ENCODE peak calls at places on chromosomes 5 and 9, in five cellular contexts. One of them, this sample, is unnamed.

GRCh38 chr5:141208478-141208877 is at the start of gene PCDHB12:
- DNase-seq in NCI-H460: peak
- DNase-seq in astrocyte of the spinal cord: no peak
- DNase-seq in WTC11: peak
- DNase-seq in NCI-H2081: no peak
- DNase-seq in this sample: no peak

GRCh38 chr5:167973126-167973525 is 318.3 kb upstream of the WWC1 start:
- DNase-seq in NCI-H460: no peak
- DNase-seq in astrocyte of the spinal cord: no peak
- DNase-seq in NCI-H2081: no peak
- DNase-seq in WTC11: no peak
- DNase-seq in this sample: no peak

GRCh38 chr5:118450924-118451332 is 537.4 kb downstream of the DTWD2 start:
- DNase-seq in NCI-H2081: no peak
- DNase-seq in astrocyte of the spinal cord: no peak
- DNase-seq in WTC11: no peak
- DNase-seq in NCI-H460: no peak
- DNase-seq in this sample: no peak

GRCh38 chr5:67291671-67292070 is 95.1 kb upstream of the CD180 start:
- DNase-seq in NCI-H460: no peak
- DNase-seq in WTC11: no peak
- DNase-seq in astrocyte of the spinal cord: no peak
- DNase-seq in NCI-H2081: no peak
- DNase-seq in this sample: no peak

GRCh38 chr9:110058304-110058953 is 149.5 kb downstream of the C9orf152 start:
- DNase-seq in WTC11: peak
- DNase-seq in NCI-H460: peak
- DNase-seq in astrocyte of the spinal cord: peak
- DNase-seq in NCI-H2081: peak
- DNase-seq in this sample: peak

GRCh38 chr9:121902483-121903135 is 190.5 kb downstream of the TTLL11 start:
- DNase-seq in NCI-H2081: no peak
- DNase-seq in astrocyte of the spinal cord: peak
- DNase-seq in NCI-H460: no peak
- DNase-seq in WTC11: no peak
- DNase-seq in this sample: no peak

GRCh38 chr5:178766936-178767912 is 36.8 kb upstream of the ZNF354A start:
- DNase-seq in NCI-H460: no peak
- DNase-seq in astrocyte of the spinal cord: no peak
- DNase-seq in WTC11: peak
- DNase-seq in NCI-H2081: no peak
- DNase-seq in this sample: no peak

GRCh38 chr9:101727621-101728524 is 10.6 kb downstream of the GRIN3A start:
- DNase-seq in WTC11: peak
- DNase-seq in NCI-H2081: peak
- DNase-seq in NCI-H460: peak
- DNase-seq in astrocyte of the spinal cord: peak
- DNase-seq in this sample: no peak

GRCh38 chr9:12740845-12741244 is 34.0 kb upstream of the LURAP1L start:
- DNase-seq in WTC11: no peak
- DNase-seq in NCI-H460: no peak
- DNase-seq in NCI-H2081: no peak
- DNase-seq in astrocyte of the spinal cord: no peak
- DNase-seq in this sample: no peak

GRCh38 chr5:180067986-180068385 is 3.6 kb downstream of the RNF130 start:
- DNase-seq in WTC11: no peak
- DNase-seq in NCI-H2081: no peak
- DNase-seq in astrocyte of the spinal cord: no peak
- DNase-seq in NCI-H460: no peak
- DNase-seq in this sample: no peak

This sample was measured in T-helper 17 cell.